ENCODE peak calls at places on chromosomes 5 and 9, in eight cellular contexts. R is MM.1S, U is mesendoderm, L is GM12878, T is neuronal stem cell, B is HepG2, O is colonic mucosa, E is IMR-90. M is an unnamed sample. For H3K27me3, the result is how much of the 10 kb centered on the place peaks cover.

GRCh38 chr5:72283358-72283757 is 36.7 kb downstream of the MRPS27 start:
- DNase-seq in U (no peak), T (no peak), R (no peak), E (no peak), O (no peak), B (no peak), L (no peak), M (no peak)

GRCh38 chr9:133609311-133610098 is at the start of gene FAM163B:
- DNase-seq in B (no peak), O (no peak), L (no peak), R (no peak), T (peak), E (peak), U (peak), M (no peak)

GRCh38 chr5:10564838-10565784 is 1.2 kb downstream of the ANKRD33B start:
- DNase-seq in E (no peak), O (no peak), B (no peak), T (no peak), R (no peak), U (peak), L (no peak), M (no peak)

GRCh38 chr5:374631-375335 is 53.3 kb downstream of the AHRR start:
- DNase-seq in O (peak), B (no peak), U (no peak), E (no peak), R (no peak), T (no peak), L (no peak), M (no peak)

GRCh38 chr9:133875131-133875530 is 117.0 kb downstream of the VAV2 start:
- DNase-seq in O (no peak), R (no peak), B (no peak), T (no peak), E (no peak), L (no peak), U (no peak), M (no peak)

GRCh38 chr5:95730730-95731570 is at the start of gene RHOBTB3:
- DNase-seq in U (peak), B (peak), E (peak), O (peak), R (peak), L (no peak), T (peak), M (peak)

GRCh38 chr9:21679432-21679831 is 123.0 kb upstream of the MTAP start:
- DNase-seq in U (peak), L (no peak), T (no peak), R (no peak), O (no peak), B (no peak), E (no peak), M (no peak)

GRCh38 chr9:115328677-115329076 is 210.7 kb upstream of the TNC start:
- DNase-seq in T (no peak), L (no peak), O (no peak), R (no peak), B (no peak), E (no peak), U (no peak), M (no peak)

GRCh38 chr9:93086445-93087224 is 9.4 kb upstream of the CARD19 start:
- DNase-seq in U (no peak), E (no peak), L (no peak), B (no peak), R (no peak), T (no peak), O (peak), M (no peak)

GRCh38 chr5:76791461-76791860 is 27.4 kb upstream of the F2RL1 start:
- DNase-seq in L (no peak), E (peak), R (no peak), B (no peak), T (no peak), U (no peak), O (no peak), M (no peak)

GRCh38 chr9:99011161-99011709 is 67.5 kb downstream of the COL15A1 start:
- DNase-seq in L (no peak), E (peak), R (no peak), B (no peak), O (no peak), U (peak), T (peak), M (peak)

GRCh38 chr5:147200001-147200400 is 34.8 kb upstream of the STK32A start:
- DNase-seq in L (no peak), U (no peak), R (no peak), T (no peak), O (no peak), B (no peak), E (no peak), M (no peak)

GRCh38 chr5:176803943-176804498 is 6.3 kb upstream of the UNC5A start:
- DNase-seq in L (no peak), T (peak), O (no peak), U (peak), E (peak), B (no peak), R (peak), M (peak)

GRCh38 chr9:112861638-112862555 is 28.8 kb downstream of the SLC46A2 start:
- DNase-seq in U (no peak), T (no peak), R (no peak), E (peak), B (no peak), O (no peak), L (no peak), M (no peak)
- H3K27ac ChIP-seq in U (no peak), T (no peak), R (no peak), E (no peak), B (no peak), O (peak), L (no peak), M (no peak)

GRCh38 chr5:157732130-157732783 is 1.0 kb downstream of the THG1L start:
- DNase-seq in R (no peak), O (no peak), E (no peak), B (no peak), T (no peak), L (no peak), U (no peak), M (no peak)
- H3K9ac ChIP-seq in R (peak), O (no peak), E (no peak), B (peak), T (no peak), L (no peak), U (no peak), M (peak)

DNA sequence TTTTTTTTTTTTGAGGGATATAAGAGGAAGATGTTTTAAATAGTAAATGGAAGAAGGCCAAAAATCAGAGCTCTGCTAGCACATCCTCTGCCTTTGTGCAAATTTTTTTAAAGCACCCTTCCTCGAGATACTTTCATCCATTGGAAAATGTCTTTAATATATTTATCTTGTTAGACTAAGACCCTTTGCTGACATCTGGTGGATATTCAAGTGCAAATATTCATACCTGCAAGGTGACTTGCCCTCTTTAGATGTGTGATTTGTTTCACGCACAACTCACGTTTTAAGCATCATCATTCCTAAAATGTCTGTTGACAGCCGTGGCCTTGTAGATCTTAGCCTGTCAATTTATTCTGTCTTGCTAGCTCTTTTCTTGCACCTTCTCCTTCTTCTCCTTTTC is 258.5 kb downstream of the AGTPBP1 start:
- DNase-seq in U (peak), L (no peak), R (peak), E (no peak), B (no peak), T (no peak), O (no peak), M (peak)
- H3K27me3 ChIP-seq in U (under half), L (under half), R (under half), E (under half), B (under half), T (under half), O (under half), M (under half)

GRCh38 chr9:14316574-14317304 is 2.8 kb upstream of the NFIB start:
- DNase-seq in B (no peak), L (no peak), E (no peak), T (no peak), U (peak), R (no peak), O (no peak), M (no peak)
- H3K27ac ChIP-seq in B (no peak), L (no peak), E (no peak), T (no peak), U (no peak), R (no peak), O (peak), M (no peak)

DNA sequence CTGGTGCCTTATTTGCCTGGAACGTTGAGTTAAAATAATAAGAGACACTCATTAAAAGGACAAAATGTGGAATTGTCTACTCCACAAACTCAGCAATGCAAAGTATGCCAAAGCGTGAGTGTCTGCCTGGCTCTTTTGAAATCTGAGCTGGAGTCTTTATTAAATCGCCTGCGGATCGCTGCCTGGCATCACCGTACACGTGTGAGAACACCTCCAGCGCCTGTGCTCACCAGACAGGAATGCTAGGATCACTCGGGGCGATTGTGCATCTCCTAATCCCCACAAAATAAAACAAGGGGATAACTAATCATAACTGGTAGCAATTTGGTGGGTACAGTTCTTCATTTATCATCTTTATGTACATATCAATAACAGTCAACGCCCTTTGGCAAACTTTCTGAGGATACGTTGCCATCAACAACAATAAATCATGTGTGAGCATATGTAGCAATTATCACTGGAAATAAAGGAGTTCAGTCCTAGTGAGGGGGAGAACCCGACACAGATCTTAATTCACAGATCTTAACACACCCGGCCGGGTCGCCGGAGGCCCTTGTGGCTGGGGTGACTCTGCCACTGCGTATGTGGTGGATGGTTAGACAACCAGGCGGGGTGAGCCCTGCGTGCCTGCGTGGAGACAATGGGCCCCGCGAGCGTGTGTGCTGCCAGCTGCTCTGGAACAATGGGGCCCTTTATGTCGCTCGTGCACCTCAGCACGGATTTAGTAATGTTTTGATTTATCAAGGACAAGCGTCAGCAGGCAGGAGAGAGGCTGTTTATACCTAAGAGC is 284.9 kb upstream of the IRX1 start:
- DNase-seq in B (peak), O (no peak), L (no peak), R (no peak), E (no peak), U (no peak), T (no peak), M (peak)
- H3K9ac ChIP-seq in B (no peak), O (no peak), L (no peak), R (no peak), E (no peak), U (no peak), T (no peak), M (no peak)

DNA sequence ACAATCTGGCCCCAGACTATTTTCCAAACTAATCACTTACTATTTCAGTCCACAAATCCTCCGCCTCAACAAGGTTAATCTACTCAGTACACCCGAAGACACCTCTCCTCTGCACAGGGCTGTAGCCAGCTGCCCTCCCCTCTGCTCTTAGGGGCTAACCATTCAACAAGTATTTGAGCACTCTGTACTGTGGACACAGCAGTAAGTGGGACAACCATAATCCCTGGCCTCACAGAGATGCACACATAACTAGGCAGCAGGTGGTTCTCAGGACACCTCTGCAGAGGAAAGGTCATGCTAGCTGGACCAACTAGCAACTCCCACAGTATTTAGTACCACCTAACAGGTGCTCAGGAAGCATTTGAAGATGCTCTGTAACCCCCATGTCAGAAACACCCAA is 5.5 kb downstream of the CAMSAP1 start:
- DNase-seq in L (no peak), T (no peak), B (no peak), R (no peak), U (no peak), O (no peak), E (no peak), M (no peak)
- H3K27me3 ChIP-seq in L (under half), T (under half), B (under half), R (under half), U (under half), O (under half), E (under half), M (under half)

GRCh38 chr5:61332891-61333350 is 863 bp downstream of the ZSWIM6 start:
- DNase-seq in O (peak), E (peak), B (no peak), U (peak), T (peak), L (no peak), R (no peak), M (peak)
- H3K27ac ChIP-seq in O (peak), E (peak), B (no peak), U (no peak), T (peak), L (no peak), R (no peak), M (no peak)

DNA sequence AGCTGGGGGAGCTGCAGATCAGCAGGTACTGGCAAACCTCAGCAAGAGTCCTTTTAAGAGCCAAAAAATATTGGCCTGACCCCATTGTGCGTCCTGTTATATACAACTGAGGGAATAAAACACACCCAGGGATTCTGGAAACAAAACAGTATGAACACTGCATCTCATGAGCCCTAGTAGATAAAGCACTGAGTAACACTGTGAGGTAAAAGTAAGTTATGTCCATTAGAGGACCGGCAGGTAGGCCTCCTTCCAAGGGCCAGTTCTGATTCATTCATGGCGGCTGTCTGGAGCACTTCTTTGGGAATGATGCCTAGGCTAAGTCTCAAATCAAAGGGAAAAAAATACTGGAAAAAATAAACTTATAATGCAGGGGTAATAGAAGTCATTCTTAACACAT is 64.9 kb downstream of the PDE4D start:
- DNase-seq in E (no peak), O (no peak), U (no peak), L (no peak), T (no peak), B (no peak), R (no peak), M (no peak)
- H3K9ac ChIP-seq in E (no peak), O (no peak), U (no peak), L (no peak), T (no peak), B (no peak), R (no peak), M (no peak)

DNA sequence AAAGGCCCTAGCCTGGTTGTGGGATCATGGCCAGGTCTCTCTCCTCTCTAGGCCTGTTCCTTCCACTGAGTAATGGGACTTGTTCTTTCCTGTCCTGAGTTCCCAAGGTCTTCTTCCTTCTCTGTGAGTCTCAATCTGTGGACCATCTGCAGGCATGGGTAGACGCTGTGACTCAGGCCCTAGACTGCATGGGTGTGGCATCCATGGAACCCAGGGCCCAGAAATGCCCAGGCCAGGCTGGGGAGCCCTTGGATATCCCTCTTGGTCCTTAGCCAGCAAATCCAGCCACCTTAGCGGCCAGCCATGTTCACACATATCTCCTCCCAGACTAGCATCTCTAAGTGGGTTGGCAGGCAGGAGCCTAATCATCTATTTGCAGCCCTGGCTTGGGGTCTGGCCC is 2.3 kb upstream of the ACSL6 start:
- DNase-seq in R (no peak), E (no peak), L (no peak), O (peak), U (no peak), T (no peak), B (no peak), M (no peak)
- H3K27me3 ChIP-seq in R (half or more), E (half or more), L (under half), O (under half), U (under half), T (under half), B (under half), M (under half)

GRCh38 chr5:150137997-150138396 is 17.6 kb downstream of the PDGFRB start:
- DNase-seq in B (peak), R (no peak), U (no peak), T (no peak), O (no peak), E (peak), L (no peak), M (no peak)
- H3K27ac ChIP-seq in B (peak), R (no peak), U (peak), T (peak), O (peak), E (peak), L (no peak), M (no peak)